ENCODE peak calls at places on chromosomes 3 and 15, in four cellular contexts. W is PC-3, S is GM12878, O is hepatocyte. H is an unnamed sample.

GRCh38 chr15:95162521-95162920 is 931.2 kb downstream of the MCTP2 start:
- DNase-seq in S (no peak), O (no peak), W (no peak), H (no peak)

GRCh38 chr15:29124581-29125381 is 144.8 kb downstream of the NSMCE3 start:
- DNase-seq in O (no peak), S (no peak), W (peak; percentile 28), H (no peak)

GRCh38 chr15:66784174-66784573 is 82.1 kb downstream of the SMAD6 start:
- DNase-seq in S (no peak), O (no peak), W (no peak), H (no peak)

GRCh38 chr15:57323806-57324589 is 52.3 kb upstream of the CGNL1 start:
- DNase-seq in W (peak; percentile 64), O (peak; percentile 83), S (no peak), H (peak; percentile 30)

GRCh38 chr3:175200391-175200790 is 341.3 kb downstream of the NAALADL2 start:
- DNase-seq in W (no peak), S (no peak), O (no peak), H (no peak)

GRCh38 chr3:183210862-183211341 is 42.2 kb upstream of the B3GNT5 start:
- DNase-seq in W (peak; percentile 36), S (no peak), O (no peak), H (no peak)

GRCh38 chr15:34753236-34753894 is 1.4 kb downstream of the GJD2 start:
- DNase-seq in S (no peak), O (peak; percentile 78), W (peak; percentile 51), H (no peak)

GRCh38 chr15:30913761-30914160 is 10.0 kb downstream of the FAN1 start:
- DNase-seq in S (no peak), W (no peak), O (no peak), H (no peak)

GRCh38 chr3:129942296-129942695 is 32.2 kb upstream of the TRH start:
- DNase-seq in S (no peak), O (peak; percentile 78), W (peak; percentile 63), H (no peak)

GRCh38 chr3:143040264-143040879 is 39.0 kb downstream of the U2SURP start:
- DNase-seq in S (no peak), O (peak; percentile 16), W (peak; percentile 40), H (no peak)

DNA sequence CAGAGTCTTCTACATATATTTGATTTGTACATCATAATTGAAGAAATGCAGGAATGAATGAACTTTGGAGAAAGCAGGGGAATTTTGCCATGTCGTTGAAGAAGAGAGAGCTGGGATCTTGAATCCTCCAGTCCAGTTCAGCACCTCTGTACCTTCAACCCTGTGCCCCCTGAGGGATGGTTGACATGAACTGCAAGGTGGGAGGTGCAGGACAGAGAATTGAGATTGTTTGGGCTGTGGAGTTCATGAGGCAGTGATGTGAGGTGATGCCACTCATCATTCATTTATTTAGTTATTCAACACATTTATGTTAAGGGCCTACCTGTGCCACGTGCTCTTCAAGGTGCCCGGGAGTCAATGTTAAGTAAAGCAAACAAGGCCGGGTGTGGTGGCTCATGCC is 104.6 kb downstream of the ARNT2 start:
- DNase-seq in W (no peak), S (no peak), O (no peak), H (no peak)
- H3K4me2 ChIP-seq in W (no peak overlapping the region), S (no peak overlapping the region), O (no peak overlapping the region), H (no peak overlapping the region)

GRCh38 chr3:14477311-14477935 is 62.7 kb downstream of the GRIP2 start:
- DNase-seq in S (no peak), O (no peak), W (no peak), H (no peak)

GRCh38 chr3:14479591-14479990 is 60.6 kb downstream of the GRIP2 start:
- DNase-seq in W (no peak), S (no peak), O (no peak), H (no peak)

GRCh38 chr3:14481018-14481645 is 59.0 kb downstream of the GRIP2 start:
- DNase-seq in W (no peak), S (no peak), O (no peak), H (peak; percentile 40)

GRCh38 chr3:14480207-14481017 is 59.7 kb downstream of the GRIP2 start:
- DNase-seq in S (no peak), W (no peak), O (peak; percentile 60), H (peak; percentile 97)

DNA sequence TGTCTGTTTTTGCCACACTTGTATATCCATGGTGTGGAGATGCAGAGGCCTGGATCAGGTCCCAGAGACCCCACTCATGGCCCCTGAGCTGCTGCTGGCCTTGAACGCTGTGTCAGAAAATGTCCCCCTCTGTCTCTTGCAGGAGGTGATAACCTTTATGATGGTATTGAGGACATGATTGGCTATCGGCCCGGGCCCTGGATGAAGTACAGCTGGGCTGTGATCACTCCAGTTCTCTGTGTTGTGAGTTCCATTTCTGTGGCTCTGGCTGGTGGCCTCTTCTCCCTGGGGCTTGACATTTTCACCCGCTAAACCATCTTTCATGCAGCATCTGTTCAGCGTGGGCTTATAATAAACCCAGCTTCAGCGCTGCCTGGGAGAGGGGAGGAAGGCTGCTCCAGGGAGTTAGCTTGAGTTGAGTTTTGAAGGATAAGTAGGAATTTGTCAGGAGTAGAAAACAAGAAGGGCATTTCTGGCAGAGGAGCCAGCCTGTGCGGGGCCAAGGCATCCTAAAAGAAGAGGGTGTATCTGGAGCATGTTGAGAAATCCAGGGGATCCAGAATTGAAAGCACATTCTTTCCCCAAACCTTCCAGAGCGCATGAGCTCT is 61.1 kb downstream of the GRIP2 start:
- DNase-seq in W (no peak), S (no peak), O (no peak), H (no peak)
- TF ChIP-seq CTCF in W (no peak), S (no peak), O (no peak), H (no peak)

GRCh38 chr15:79853492-79854328 is 43.1 kb downstream of the MTHFS start:
- DNase-seq in O (peak; percentile 88), W (peak; percentile 90), S (peak; percentile 52), H (peak; percentile 57)
- H3K4me2 ChIP-seq in O (no peak overlapping the region), W (no peak overlapping the region), S (no peak overlapping the region), H (no peak overlapping the region)

GRCh38 chr3:45167011-45167911 is 21.1 kb upstream of the CDCP1 start:
- DNase-seq in S (no peak), W (peak; percentile 99), O (peak; percentile 93), H (peak; percentile 95)
- TF ChIP-seq CTCF in S (no peak), W (no peak), O (no peak), H (no peak)

DNA sequence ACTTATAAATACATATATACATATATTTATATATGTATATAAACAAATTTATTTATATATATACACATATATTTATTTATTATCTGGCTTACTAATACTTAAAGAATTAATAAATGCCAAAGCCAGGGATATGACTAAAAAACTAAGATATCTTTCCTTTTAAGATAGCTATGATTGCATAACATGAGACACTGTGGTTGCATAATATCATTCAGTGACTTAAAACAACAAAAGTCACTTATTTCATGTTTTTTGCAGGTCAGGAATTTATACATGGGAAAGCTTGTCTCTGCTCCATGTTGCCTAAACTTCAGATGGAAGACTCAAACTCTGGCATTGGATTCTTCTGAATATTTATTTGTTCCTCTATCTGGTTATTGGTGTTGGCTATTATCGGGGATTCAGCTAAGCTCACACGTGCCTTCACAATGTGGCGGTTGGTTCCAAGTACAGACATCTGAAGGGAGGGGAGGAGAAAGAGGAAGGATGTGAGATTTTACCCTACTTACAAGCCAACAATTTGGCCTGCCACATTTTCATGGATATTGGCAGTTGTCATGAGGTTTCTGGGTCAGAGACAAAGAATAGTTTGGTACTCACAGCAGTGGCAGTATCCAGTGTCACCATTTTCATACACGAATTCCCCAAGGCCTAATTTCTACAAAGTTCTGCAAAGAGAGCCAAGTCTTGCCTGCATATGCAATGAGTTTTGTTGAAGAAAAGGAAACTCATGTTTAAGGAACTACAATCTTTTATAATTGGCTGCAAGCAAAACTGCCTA is 381.6 kb downstream of the EPHA3 start:
- DNase-seq in S (no peak), W (no peak), O (no peak), H (no peak)
- H3K4me2 ChIP-seq in S (no peak overlapping the region), W (no peak overlapping the region), O (no peak overlapping the region), H (no peak overlapping the region)

GRCh38 chr15:55627730-55628368 is 39.7 kb upstream of the PYGO1 start:
- DNase-seq in S (no peak), W (peak; percentile 91), O (peak; percentile 80), H (peak; percentile 67)
- TF ChIP-seq CTCF in S (no peak), W (no peak), O (no peak), H (no peak)

DNA sequence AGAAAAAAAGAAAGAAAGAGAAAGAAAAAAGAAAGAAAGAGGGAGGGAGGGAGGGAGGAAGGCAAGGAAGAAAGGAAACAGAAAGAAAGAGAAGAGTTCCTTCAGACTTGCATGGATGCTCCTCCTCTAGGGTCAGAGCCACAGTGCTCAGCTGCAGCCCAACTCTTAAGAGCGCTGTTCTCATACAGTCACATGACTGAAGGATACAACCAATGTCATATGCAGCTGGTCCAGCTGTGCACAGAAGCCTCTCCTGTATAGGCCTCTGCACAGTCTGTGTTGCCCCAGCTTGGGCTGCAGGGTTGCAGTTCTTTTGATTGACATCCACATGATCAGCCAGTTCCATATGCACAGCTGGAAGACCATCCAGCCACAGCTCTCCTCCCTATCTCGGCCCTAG is 86.8 kb upstream of the CTNNB1 start:
- DNase-seq in W (no peak), O (no peak), S (no peak), H (no peak)
- H3K4me2 ChIP-seq in W (no peak overlapping the region), O (no peak overlapping the region), S (no peak overlapping the region), H (no peak overlapping the region)

H was measured in keratinocyte.